ENCODE peak calls at places on chromosomes 3 and 15, in seven cellular contexts. N, H, U, K, J, V and M are unnamed samples.

GRCh38 chr15:46409879-46410278 is 775.0 kb downstream of the SQOR start:
- DNase-seq in N (no peak), H (no peak), U (no peak), K (no peak), J (no peak), V (no peak), M (no peak)

GRCh38 chr3:33645060-33645841 is 72.8 kb downstream of the CLASP2 start:
- DNase-seq in N (no peak), H (peak), U (peak), K (no peak), J (no peak), V (peak), M (no peak)

GRCh38 chr3:26622634-26623408 is at the start of gene LRRC3B:
- DNase-seq in N (no peak), H (peak), U (no peak), K (peak), J (no peak), V (no peak), M (peak)

GRCh38 chr3:125212509-125213372 is at the start of gene SLC12A8:
- DNase-seq in N (no peak), H (peak), U (no peak), K (no peak), J (no peak), V (no peak), M (peak)

GRCh38 chr3:107574650-107575049 is 51.9 kb downstream of the BBX start:
- DNase-seq in N (peak), H (peak), U (peak), K (no peak), J (no peak), V (peak), M (no peak)

GRCh38 chr3:136860541-136860940 is 1.5 kb upstream of the NCK1 start:
- DNase-seq in N (no peak), H (peak), U (no peak), K (peak), J (no peak), V (peak), M (no peak)

GRCh38 chr3:196486263-196486662 is 17.3 kb downstream of the RNF168 start:
- DNase-seq in N (no peak), H (peak), U (no peak), K (no peak), J (no peak), V (peak), M (no peak)

GRCh38 chr3:86830566-86830965 is 160.4 kb downstream of the VGLL3 start:
- DNase-seq in N (no peak), H (no peak), U (peak), K (no peak), J (no peak), V (no peak), M (no peak)

GRCh38 chr3:107387555-107387954 is 10.3 kb downstream of the CCDC54 start:
- DNase-seq in N (no peak), H (no peak), U (peak), K (no peak), J (no peak), V (peak), M (no peak)

GRCh38 chr15:28901587-28901980 is 15.8 kb downstream of the APBA2 start:
- DNase-seq in N (no peak), H (no peak), U (no peak), K (no peak), J (no peak), V (no peak), M (no peak)

GRCh38 chr3:170322501-170323328 is 34.8 kb upstream of the SKIL start:
- DNase-seq in N (no peak), H (peak), U (no peak), K (no peak), J (no peak), V (no peak), M (no peak)

GRCh38 chr3:95923496-95924210 is 890.7 kb upstream of the EPHA6 start:
- DNase-seq in N (peak), H (peak), U (peak), K (no peak), J (no peak), V (peak), M (no peak)

GRCh38 chr3:160806094-160806493 is 50.1 kb downstream of the PPM1L start:
- DNase-seq in N (no peak), H (no peak), U (no peak), K (no peak), J (no peak), V (no peak), M (no peak)

GRCh38 chr15:85710340-85710842 is 84.3 kb downstream of the KLHL25 start:
- DNase-seq in N (no peak), H (no peak), U (no peak), K (no peak), J (no peak), V (no peak), M (no peak)

GRCh38 chr15:50180091-50180490 is 1.9 kb upstream of the SLC27A2 start:
- DNase-seq in N (no peak), H (no peak), U (no peak), K (no peak), J (no peak), V (no peak), M (no peak)

GRCh38 chr3:150067561-150067960 is 96.9 kb upstream of the PFN2 start:
- DNase-seq in N (no peak), H (no peak), U (no peak), K (no peak), J (no peak), V (no peak), M (no peak)

GRCh38 chr3:54223063-54223462 is 100.7 kb downstream of the CACNA2D3 start:
- DNase-seq in N (no peak), H (no peak), U (no peak), K (no peak), J (no peak), V (no peak), M (no peak)

GRCh38 chr3:126508539-126508938 is 9.0 kb downstream of the UROC1 start:
- DNase-seq in N (no peak), H (no peak), U (no peak), K (no peak), J (no peak), V (no peak), M (no peak)

GRCh38 chr15:67197364-67197695 is 57.1 kb downstream of the AAGAB start:
- DNase-seq in N (no peak), H (no peak), U (no peak), K (no peak), J (no peak), V (peak), M (no peak)

GRCh38 chr3:97340940-97341339 is 423.6 kb upstream of the ARL6 start:
- DNase-seq in N (no peak), H (peak), U (no peak), K (no peak), J (peak), V (no peak), M (peak)

GRCh38 chr3:124780356-124780755 is 50.1 kb downstream of the UMPS start:
- DNase-seq in N (peak), H (peak), U (peak), K (no peak), J (no peak), V (peak), M (no peak)

GRCh38 chr3:173217127-173217526 is 76.1 kb upstream of the SPATA16 start:
- DNase-seq in N (no peak), H (peak), U (peak), K (no peak), J (no peak), V (peak), M (no peak)

GRCh38 chr3:49248828-49249227 is 28.2 kb downstream of the C3orf62 start:
- DNase-seq in N (peak), H (no peak), U (peak), K (no peak), J (no peak), V (peak), M (no peak)

GRCh38 chr3:105401691-105402149 is 35.0 kb downstream of the ALCAM start:
- DNase-seq in N (no peak), H (no peak), U (peak), K (no peak), J (no peak), V (no peak), M (no peak)

GRCh38 chr15:80893777-80894176 is 95.8 kb downstream of the MESD start:
- DNase-seq in N (no peak), H (no peak), U (no peak), K (no peak), J (no peak), V (no peak), M (no peak)

GRCh38 chr3:146896711-146897110 is 291.6 kb upstream of the PLSCR5 start:
- DNase-seq in N (peak), H (peak), U (no peak), K (no peak), J (no peak), V (no peak), M (no peak)

GRCh38 chr3:109369510-109369909 is 32.2 kb upstream of the DPPA4 start:
- DNase-seq in N (peak), H (peak), U (no peak), K (no peak), J (peak), V (peak), M (peak)

GRCh38 chr15:101810905-101811304 is 1.1 kb upstream of the OR4F15 start:
- DNase-seq in N (no peak), H (peak), U (no peak), K (peak), J (no peak), V (peak), M (no peak)

GRCh38 chr3:24550588-24550987 is 55.9 kb upstream of the THRB start:
- DNase-seq in N (no peak), H (peak), U (no peak), K (no peak), J (no peak), V (peak), M (no peak)

GRCh38 chr3:153639634-153640033 is 477.6 kb downstream of the RAP2B start:
- DNase-seq in N (no peak), H (no peak), U (no peak), K (no peak), J (no peak), V (no peak), M (no peak)

GRCh38 chr3:142394921-142395622 is 52.8 kb downstream of the XRN1 start:
- DNase-seq in N (peak), H (peak), U (peak), K (no peak), J (no peak), V (no peak), M (no peak)

GRCh38 chr15:75454471-75455418 is 3.3 kb upstream of the SIN3A start:
- DNase-seq in N (peak), H (peak), U (no peak), K (peak), J (no peak), V (peak), M (peak)

GRCh38 chr15:28948036-28948435 is 62.3 kb downstream of the APBA2 start:
- DNase-seq in N (no peak), H (no peak), U (no peak), K (no peak), J (no peak), V (no peak), M (no peak)

GRCh38 chr15:57578288-57578900 is 13.3 kb upstream of the MYZAP start:
- DNase-seq in N (no peak), H (no peak), U (no peak), K (no peak), J (no peak), V (no peak), M (no peak)

DNA sequence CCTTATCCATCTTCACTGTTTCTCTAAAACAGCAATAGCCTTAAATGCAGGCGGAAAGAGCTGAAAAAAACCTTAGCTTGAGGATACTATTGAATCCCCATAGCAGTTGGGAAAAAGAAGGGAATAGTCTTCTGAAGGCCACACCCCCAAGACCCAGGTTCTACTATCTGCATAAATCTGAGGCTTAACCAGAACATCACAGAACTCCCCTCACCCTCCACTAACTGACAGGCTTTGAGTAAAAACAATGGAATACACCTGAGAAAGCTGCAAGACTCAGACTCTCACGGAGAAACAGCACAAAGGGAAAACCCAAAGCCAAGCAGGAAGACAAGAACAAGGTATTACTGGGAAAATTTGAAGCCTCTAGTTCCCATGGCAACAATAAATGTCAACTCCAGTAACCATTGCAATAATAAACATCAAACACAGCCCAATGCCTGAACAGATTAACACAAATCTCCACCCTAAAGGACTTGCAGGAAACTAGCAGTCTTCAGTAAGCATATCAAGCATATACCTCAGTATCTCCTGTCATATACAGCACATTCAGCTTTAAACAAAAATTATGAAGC is 56.4 kb downstream of the TMCC1 start:
- DNase-seq in N (no peak), H (no peak), U (peak), K (no peak), J (no peak), V (peak), M (no peak)
- H2AK5ac ChIP-seq in N (no peak), H (no peak), U (no peak), K (no peak), J (no peak), V (no peak), M (no peak)

GRCh38 chr3:57957823-57958222 is 50.4 kb upstream of the FLNB start:
- DNase-seq in N (no peak), H (no peak), U (no peak), K (no peak), J (no peak), V (no peak), M (no peak)
- H2AK5ac ChIP-seq in N (no peak), H (no peak), U (peak), K (no peak), J (no peak), V (no peak), M (no peak)

GRCh38 chr3:156997351-156997750 is 162.6 kb downstream of the CCNL1 start:
- DNase-seq in N (no peak), H (no peak), U (no peak), K (no peak), J (no peak), V (no peak), M (no peak)
- H2AK5ac ChIP-seq in N (no peak), H (no peak), U (no peak), K (no peak), J (no peak), V (no peak), M (no peak)

DNA sequence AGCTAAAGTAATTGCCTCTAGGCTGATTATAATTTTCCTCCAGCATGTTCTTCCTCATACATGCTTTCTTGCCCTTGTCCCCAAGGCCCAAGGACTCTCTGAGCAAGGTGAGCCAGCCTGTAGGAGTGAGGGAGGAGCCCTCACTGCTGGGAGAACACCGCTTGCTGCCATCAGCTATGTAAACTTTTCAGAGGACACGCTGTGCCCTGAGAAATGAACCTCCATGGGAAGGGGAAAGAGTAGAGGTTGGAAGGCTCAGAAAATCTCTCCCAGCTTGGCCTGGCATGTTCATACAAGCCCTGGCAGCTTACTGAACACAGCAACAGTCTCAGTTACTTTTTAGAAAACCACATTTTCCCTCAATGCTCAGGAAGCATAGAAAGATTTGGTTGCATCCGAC is 103.0 kb upstream of the SLC24A5 start:
- DNase-seq in N (no peak), H (no peak), U (no peak), K (no peak), J (no peak), V (no peak), M (no peak)
- H2AK5ac ChIP-seq in N (no peak), H (no peak), U (no peak), K (no peak), J (no peak), V (peak), M (no peak)

GRCh38 chr15:73752817-73753214 is 335 bp downstream of the INSYN1 start:
- DNase-seq in N (no peak), H (peak), U (no peak), K (no peak), J (no peak), V (peak), M (no peak)
- H2AK5ac ChIP-seq in N (no peak), H (no peak), U (no peak), K (no peak), J (no peak), V (no peak), M (no peak)

GRCh38 chr3:32236377-32236776 is 2.1 kb upstream of the CMTM8 start:
- DNase-seq in N (no peak), H (no peak), U (no peak), K (no peak), J (no peak), V (no peak), M (no peak)
- H2AK5ac ChIP-seq in N (no peak), H (no peak), U (no peak), K (no peak), J (no peak), V (no peak), M (no peak)